ENCODE peak calls at places on chromosomes 13 and 19, in eight cellular contexts. V is thoracic aorta; B is uterus; M is PC-9; J is lung; R is IMR-90; H is ovary; E is CD8-positive, alpha-beta T cell. Q is an unnamed sample.
A peak's percentile ranks its signal among the peaks of the same experiment; 100 is the strongest.

GRCh38 chr13:34678154-34678553 is 263.9 kb upstream of the NBEA start:
- DNase-seq in V (no peak), B (no peak), M (peak; percentile 70), J (no peak), R (no peak), H (no peak), E (no peak), Q (no peak)

GRCh38 chr13:33816912-33817311 is 1.0 kb upstream of the RFC3 start:
- DNase-seq in V (no peak), B (no peak), M (no peak), J (no peak), R (no peak), H (no peak), E (no peak), Q (no peak)

GRCh38 chr19:12841094-12841493 is 2.8 kb downstream of the MAST1 start:
- DNase-seq in V (no peak), B (no peak), M (no peak), J (no peak), R (peak; percentile 20), H (no peak), E (no peak), Q (no peak)

GRCh38 chr13:29849731-29850212 is 645 bp downstream of the UBL3 start:
- DNase-seq in V (peak; percentile 31), B (peak; percentile 63), M (peak; percentile 61), J (peak; percentile 72), R (peak; percentile 71), H (peak; percentile 63), E (peak; percentile 24), Q (no peak)

GRCh38 chr19:10625762-10626138 is 397 bp downstream of the SLC44A2 start:
- DNase-seq in V (no peak), B (no peak), M (no peak), J (no peak), R (no peak), H (no peak), E (no peak), Q (no peak)

GRCh38 chr19:11754663-11755062 is 12.1 kb upstream of the ZNF441 start:
- DNase-seq in V (no peak), B (no peak), M (peak; percentile 89), J (no peak), R (no peak), H (no peak), E (no peak), Q (no peak)

GRCh38 chr13:60009300-60010248 is 154.2 kb downstream of the DIAPH3 start:
- DNase-seq in V (no peak), B (no peak), M (no peak), J (no peak), R (no peak), H (no peak), E (no peak), Q (no peak)

GRCh38 chr19:13012690-13013608 is 17.7 kb downstream of the NFIX start:
- DNase-seq in V (no peak), B (peak; percentile 88), M (no peak), J (no peak), R (peak; percentile 63), H (peak; percentile 80), E (peak; percentile 36), Q (no peak)

GRCh38 chr19:5832527-5833216 is 6.8 kb downstream of the FUT6 start:
- DNase-seq in V (no peak), B (no peak), M (no peak), J (no peak), R (no peak), H (no peak), E (no peak), Q (no peak)

GRCh38 chr19:10744848-10745293 is 27.0 kb downstream of the DNM2 start:
- DNase-seq in V (no peak), B (no peak), M (no peak), J (no peak), R (no peak), H (no peak), E (peak; percentile 1), Q (no peak)

GRCh38 chr13:94556646-94557045 is 39.3 kb downstream of the TGDS start:
- DNase-seq in V (no peak), B (no peak), M (no peak), J (no peak), R (no peak), H (no peak), E (no peak), Q (no peak)

GRCh38 chr13:27001705-27002104 is 169.9 kb downstream of the USP12 start:
- DNase-seq in V (no peak), B (no peak), M (no peak), J (no peak), R (no peak), H (no peak), E (no peak), Q (no peak)

GRCh38 chr13:66992683-66993082 is 237.5 kb downstream of the PCDH9 start:
- DNase-seq in V (no peak), B (no peak), M (no peak), J (no peak), R (no peak), H (no peak), E (no peak), Q (no peak)

GRCh38 chr13:102309110-102309509 is 92.7 kb downstream of the FGF14 start:
- DNase-seq in V (no peak), B (no peak), M (no peak), J (no peak), R (no peak), H (no peak), E (no peak), Q (no peak)

GRCh38 chr13:65063753-65064152 is 2166.4 kb downstream of the PCDH9 start:
- DNase-seq in V (no peak), B (no peak), M (no peak), J (no peak), R (peak; percentile 72), H (no peak), E (no peak), Q (no peak)

GRCh38 chr13:74084375-74084902 is 49.8 kb downstream of the KLF12 start:
- DNase-seq in V (no peak), B (no peak), M (no peak), J (no peak), R (no peak), H (no peak), E (no peak), Q (no peak)

GRCh38 chr13:41053384-41053826 is 7.9 kb upstream of the WBP4 start:
- DNase-seq in V (no peak), B (no peak), M (peak; percentile 37), J (no peak), R (peak; percentile 49), H (no peak), E (no peak), Q (no peak)

GRCh38 chr19:54063350-54064078 is at the start of gene VSTM1:
- DNase-seq in V (no peak), B (no peak), M (no peak), J (no peak), R (no peak), H (no peak), E (no peak), Q (no peak)

GRCh38 chr19:18666304-18666703 is 17.2 kb upstream of the CRTC1 start:
- DNase-seq in V (no peak), B (no peak), M (peak; percentile 19), J (no peak), R (no peak), H (no peak), E (no peak), Q (no peak)

GRCh38 chr19:48102870-48103751 is 7.5 kb downstream of the PLA2G4C start:
- DNase-seq in V (no peak), B (no peak), M (peak; percentile 61), J (no peak), R (peak; percentile 49), H (no peak), E (no peak), Q (no peak)

GRCh38 chr13:51659276-51660127 is 75.2 kb downstream of the WDFY2 start:
- DNase-seq in V (no peak), B (no peak), M (no peak), J (no peak), R (no peak), H (no peak), E (no peak), Q (no peak)

GRCh38 chr19:47534628-47535027 is 19.8 kb upstream of the NAPA start:
- DNase-seq in V (no peak), B (no peak), M (no peak), J (no peak), R (no peak), H (no peak), E (no peak), Q (no peak)

GRCh38 chr19:49854861-49855263 is 3.9 kb downstream of the PTOV1 start:
- DNase-seq in V (no peak), B (peak; percentile 40), M (no peak), J (no peak), R (no peak), H (peak; percentile 52), E (no peak), Q (no peak)

GRCh38 chr19:8373867-8374813 is 10.2 kb downstream of the ANGPTL4 start:
- DNase-seq in V (no peak), B (no peak), M (no peak), J (no peak), R (no peak), H (no peak), E (no peak), Q (no peak)
- TF ChIP-seq CTCF in V (no peak), B (no peak), M (no peak), J (no peak), R (no peak), H (no peak), E (no peak), Q (no peak)

GRCh38 chr13:106520205-106521004 is 15.1 kb downstream of the EFNB2 start:
- DNase-seq in V (no peak), B (no peak), M (no peak), J (no peak), R (peak; percentile 56), H (no peak), E (no peak), Q (no peak)
- H3K4me1 ChIP-seq in V (no peaks in the 10 kb centered on the region), B (no peaks in the 10 kb centered on the region), M (peaks cover 55% of the 10 kb centered on the region), J (peaks cover 11% of the 10 kb centered on the region), R (peaks cover 6% of the 10 kb centered on the region), H (no peaks in the 10 kb centered on the region), E (no peaks in the 10 kb centered on the region), Q (peaks cover 54% of the 10 kb centered on the region)

GRCh38 chr13:106187501-106187900 is 348.0 kb downstream of the EFNB2 start:
- DNase-seq in V (no peak), B (no peak), M (no peak), J (no peak), R (no peak), H (no peak), E (no peak), Q (no peak)

GRCh38 chr13:106187092-106187491 is 348.4 kb downstream of the EFNB2 start:
- DNase-seq in V (no peak), B (no peak), M (no peak), J (no peak), R (no peak), H (no peak), E (no peak), Q (no peak)

GRCh38 chr13:106183410-106184128 is 351.9 kb downstream of the EFNB2 start:
- DNase-seq in V (no peak), B (no peak), M (no peak), J (no peak), R (no peak), H (no peak), E (no peak), Q (no peak)

GRCh38 chr13:106184778-106185177 is 350.7 kb downstream of the EFNB2 start:
- DNase-seq in V (no peak), B (no peak), M (no peak), J (no peak), R (no peak), H (no peak), E (no peak), Q (no peak)

GRCh38 chr13:106186366-106187030 is 349.0 kb downstream of the EFNB2 start:
- DNase-seq in V (no peak), B (no peak), M (no peak), J (no peak), R (peak; percentile 9), H (no peak), E (no peak), Q (no peak)
- TF ChIP-seq CTCF in V (no peak), B (no peak), M (no peak), J (no peak), R (no peak), H (no peak), E (no peak), Q (no peak)

GRCh38 chr19:2269244-2270156 is 12.5 kb downstream of the PEAK3 start:
- DNase-seq in V (peak; percentile 88), B (peak; percentile 98), M (peak; percentile 77), J (peak; percentile 99), R (peak; percentile 93), H (peak; percentile 99), E (peak; percentile 98), Q (peak; percentile 95)
- H3K4me1 ChIP-seq in V (peaks cover 47% of the 10 kb centered on the region), B (peaks cover 3% of the 10 kb centered on the region), M (peaks cover 15% of the 10 kb centered on the region), J (peaks cover 12% of the 10 kb centered on the region), R (peaks cover 15% of the 10 kb centered on the region), H (peaks cover 15% of the 10 kb centered on the region), E (peaks cover 46% of the 10 kb centered on the region), Q (peaks cover 48% of the 10 kb centered on the region)

Q was measured in vagina.